ENCODE peak calls at places on chromosome 10, in nine cellular contexts. L, B, A, E, M, F, R, Z and I are unnamed samples.
A peak's percentile ranks its signal among the peaks of the same experiment; 100 is the strongest.

GRCh38 chr10:116968331-116968730 is 36.7 kb downstream of the SHTN1 start:
- DNase-seq in F (no peak), Z (no peak), A (no peak), B (no peak), M (no peak), R (no peak), E (no peak), L (no peak), I (no peak)

GRCh38 chr10:11610855-11611247 is 599 bp downstream of the USP6NL start:
- DNase-seq in B (peak; percentile 45), R (peak; percentile 30), A (no peak), L (peak; percentile 64), M (peak; percentile 65), F (peak; percentile 54), E (no peak), Z (no peak), I (no peak)

GRCh38 chr10:92045641-92046106 is 122.1 kb downstream of the BTAF1 start:
- DNase-seq in Z (peak; percentile 17), B (no peak), L (no peak), E (no peak), M (peak; percentile 64), R (no peak), F (peak; percentile 50), A (no peak), I (no peak)

GRCh38 chr10:49409755-49410154 is 13.9 kb upstream of the DRGX start:
- DNase-seq in L (no peak), F (no peak), E (no peak), Z (no peak), B (no peak), A (no peak), M (no peak), R (no peak), I (no peak)

GRCh38 chr10:23439920-23440875 is 1.3 kb downstream of the OTUD1 start:
- DNase-seq in R (peak; percentile 18), B (peak; percentile 59), A (no peak), M (peak; percentile 81), E (no peak), Z (peak; percentile 54), L (peak; percentile 41), F (peak; percentile 57), I (no peak)

GRCh38 chr10:16436367-16436757 is 448 bp upstream of the PTER start:
- DNase-seq in Z (no peak), B (no peak), F (no peak), R (no peak), A (no peak), M (no peak), L (no peak), E (no peak), I (no peak)

GRCh38 chr10:125081931-125082330 is 78.4 kb downstream of the CTBP2 start:
- DNase-seq in M (no peak), R (no peak), E (no peak), F (no peak), Z (no peak), B (no peak), L (no peak), A (no peak), I (no peak)

GRCh38 chr10:17918187-17918903 is 33.4 kb upstream of the SLC39A12 start:
- DNase-seq in B (no peak), E (no peak), M (no peak), F (no peak), Z (no peak), L (no peak), R (no peak), A (no peak), I (no peak)

GRCh38 chr10:61140765-61141392 is 196.9 kb upstream of the RHOBTB1 start:
- DNase-seq in Z (no peak), R (peak; percentile 48), A (peak; percentile 75), F (peak; percentile 45), E (no peak), B (peak; percentile 70), L (peak; percentile 41), M (no peak), I (no peak)

GRCh38 chr10:111037868-111038267 is 39.0 kb upstream of the ADRA2A start:
- DNase-seq in A (no peak), R (no peak), F (no peak), E (no peak), B (peak; percentile 13), L (peak; percentile 17), M (no peak), Z (no peak), I (no peak)

GRCh38 chr10:86310702-86311101 is 55.9 kb downstream of the GRID1 start:
- DNase-seq in A (no peak), M (no peak), E (no peak), B (no peak), L (no peak), Z (no peak), F (no peak), R (no peak), I (no peak)

GRCh38 chr10:17644485-17644964 is 574 bp downstream of the STAM start:
- DNase-seq in M (no peak), R (peak; percentile 14), Z (no peak), L (no peak), B (no peak), A (no peak), E (no peak), F (no peak), I (no peak)

GRCh38 chr10:102267748-102268147 is 22.4 kb downstream of the GBF1 start:
- DNase-seq in M (no peak), F (no peak), Z (no peak), R (no peak), L (no peak), B (peak; percentile 59), A (no peak), E (no peak), I (no peak)

GRCh38 chr10:77463967-77464745 is 173.5 kb downstream of the KCNMA1 start:
- DNase-seq in Z (no peak), A (no peak), B (no peak), E (no peak), M (no peak), L (no peak), R (no peak), F (no peak), I (no peak)

GRCh38 chr10:93954726-93955363 is 38.9 kb upstream of the PLCE1 start:
- DNase-seq in R (no peak), E (no peak), A (no peak), M (no peak), L (no peak), B (peak; percentile 17), F (no peak), Z (no peak), I (no peak)

GRCh38 chr10:126504051-126504760 is 115.9 kb upstream of the ADAM12 start:
- DNase-seq in B (peak; percentile 82), Z (peak; percentile 43), E (peak; percentile 3), L (peak; percentile 29), M (peak; percentile 71), A (peak; percentile 37), R (peak; percentile 17), F (peak; percentile 77), I (no peak)

GRCh38 chr10:86700851-86701617 is 32.7 kb downstream of the LDB3 start:
- DNase-seq in M (no peak), A (no peak), E (no peak), R (no peak), L (no peak), B (no peak), F (no peak), Z (no peak), I (no peak)

GRCh38 chr10:61047788-61048560 is 104.0 kb upstream of the RHOBTB1 start:
- DNase-seq in M (no peak), Z (no peak), L (no peak), B (no peak), A (no peak), E (no peak), R (no peak), F (no peak), I (no peak)

GRCh38 chr10:113650172-113650571 is 13.7 kb downstream of the NRAP start:
- DNase-seq in L (no peak), E (no peak), R (no peak), M (no peak), B (peak; percentile 4), Z (no peak), F (no peak), A (no peak), I (no peak)

DNA sequence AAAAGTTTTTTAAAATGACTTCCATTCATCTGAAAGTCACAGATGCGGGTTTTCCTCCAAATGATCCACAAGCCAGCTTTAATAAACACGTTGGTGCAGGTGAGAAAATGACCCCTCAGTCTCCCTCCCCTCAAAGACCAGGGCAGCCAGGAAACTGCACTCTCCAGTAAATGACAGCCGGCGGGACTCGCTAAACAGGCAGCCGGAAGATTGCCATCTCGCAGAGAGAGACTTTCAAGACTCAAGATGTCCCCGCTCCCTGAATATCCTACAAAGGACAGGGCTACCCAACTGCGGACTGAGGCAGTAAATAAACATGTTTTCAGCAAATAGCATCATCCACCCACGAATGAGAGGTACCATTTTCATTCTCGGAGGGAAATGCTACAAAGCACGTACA is 116.8 kb downstream of the DIP2C start:
- DNase-seq in A (no peak), L (no peak), Z (no peak), B (no peak), F (no peak), R (no peak), M (no peak), E (no peak), I (no peak)
- TF ChIP-seq CTCF in A (no peak), L (no peak), Z (no peak), B (no peak), F (no peak), R (no peak), M (no peak), E (no peak), I (no peak)

GRCh38 chr10:128095023-128095752 is 31.0 kb downstream of the MKI67 start:
- DNase-seq in R (no peak), A (no peak), E (peak; percentile 33), B (no peak), M (no peak), Z (no peak), F (no peak), L (peak; percentile 16), I (peak; percentile 69)
- TF ChIP-seq CTCF in R (no peak), A (no peak), E (no peak), B (no peak), M (no peak), Z (no peak), F (no peak), L (no peak), I (no peak)

DNA sequence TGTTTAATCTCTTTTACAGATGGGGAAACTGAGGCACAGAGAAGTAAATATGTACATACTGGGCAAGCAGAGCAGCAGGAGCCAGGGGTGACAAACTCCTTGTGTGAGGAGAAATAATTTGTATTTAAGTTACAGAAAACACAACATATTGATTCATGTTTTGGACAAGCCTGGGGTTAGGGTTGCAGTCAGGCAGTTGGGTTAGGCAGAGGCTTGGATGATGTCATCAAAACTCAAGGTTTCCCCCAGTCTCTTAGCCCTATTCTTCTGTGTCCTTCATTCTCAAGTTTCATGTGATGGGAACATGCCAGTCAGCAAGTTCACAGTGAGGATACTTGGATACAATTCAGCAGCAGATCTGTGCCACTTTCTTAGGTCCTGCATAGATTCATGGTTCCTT is 181.4 kb downstream of the CXCL12 start:
- DNase-seq in E (no peak), A (no peak), M (no peak), F (no peak), Z (no peak), B (no peak), R (no peak), L (no peak), I (no peak)
- TF ChIP-seq CTCF in E (no peak), A (no peak), M (no peak), F (no peak), Z (no peak), B (no peak), R (no peak), L (no peak), I (no peak)

DNA sequence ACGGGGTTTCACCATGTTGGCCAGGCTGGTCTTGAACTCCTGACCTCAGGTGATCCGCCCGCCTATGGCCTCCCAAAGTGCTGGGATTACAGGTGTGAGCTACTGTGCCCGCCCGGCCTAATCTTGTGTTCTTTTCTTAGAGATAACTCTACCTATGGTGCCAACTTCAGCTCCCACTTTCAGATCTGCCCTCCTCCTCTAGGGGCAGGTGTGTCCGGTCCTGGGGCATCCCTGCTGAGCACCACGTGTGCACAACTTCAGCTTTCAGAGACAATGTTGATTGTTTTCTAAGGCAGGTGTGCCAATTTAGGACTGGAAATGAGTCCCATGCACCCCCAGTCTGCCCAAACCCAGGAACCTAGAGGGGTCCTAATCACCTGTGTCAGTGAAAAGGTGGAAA is 18.5 kb upstream of the FXYD4 start:
- DNase-seq in F (no peak), M (peak; percentile 9), E (no peak), Z (no peak), R (no peak), L (no peak), A (no peak), B (no peak), I (no peak)
- TF ChIP-seq CTCF in F (no peak), M (no peak), E (no peak), Z (no peak), R (no peak), L (no peak), A (no peak), B (no peak), I (no peak)